ENCODE peak calls at places on chromosomes 2 and 18, in seven cellular contexts. C is A549; J is CD4-positive, CD25-positive, alpha-beta regulatory T cell; O is AG04450; U is lung; E is OCI-LY7; D is Karpas-422. Z is an unnamed sample.

GRCh38 chr2:30915485-30915884 is 108.2 kb upstream of the CAPN13 start:
- DNase-seq in J (peak; percentile 9), D (peak; percentile 72), C (no peak), U (peak; percentile 38), O (no peak), E (peak; percentile 25), Z (no peak)

GRCh38 chr2:71600572-71600971 is 147.2 kb downstream of the DYSF start:
- DNase-seq in E (no peak), J (no peak), O (no peak), D (no peak), U (no peak), C (no peak), Z (no peak)

GRCh38 chr2:60530660-60531276 is 22.7 kb downstream of the BCL11A start:
- DNase-seq in U (peak; percentile 63), O (no peak), E (peak; percentile 45), C (no peak), J (no peak), D (no peak), Z (no peak)

GRCh38 chr18:58117685-58118403 is 73.8 kb downstream of the NEDD4L start:
- DNase-seq in D (no peak), O (peak; percentile 84), J (no peak), U (peak; percentile 79), E (no peak), C (peak; percentile 69), Z (no peak)

GRCh38 chr2:183511154-183511553 is 386.9 kb downstream of the NUP35 start:
- DNase-seq in D (no peak), E (no peak), J (no peak), U (no peak), O (no peak), C (no peak), Z (no peak)

GRCh38 chr2:96832751-96833507 is 10.9 kb downstream of the ANKRD23 start:
- DNase-seq in U (peak; percentile 75), J (no peak), C (peak; percentile 54), O (peak; percentile 11), D (no peak), E (peak; percentile 61), Z (no peak)

GRCh38 chr2:130882991-130883390 is 46.3 kb downstream of the ARHGEF4 start:
- DNase-seq in D (no peak), O (no peak), C (no peak), U (no peak), J (no peak), E (no peak), Z (no peak)

GRCh38 chr2:77484026-77484425 is 38.1 kb downstream of the LRRTM4 start:
- DNase-seq in D (no peak), E (no peak), O (no peak), C (no peak), J (no peak), U (no peak), Z (no peak)

GRCh38 chr2:128317186-128317897 is 1.3 kb downstream of the HS6ST1 start:
- DNase-seq in U (peak; percentile 31), J (peak; percentile 32), C (no peak), O (no peak), D (peak; percentile 85), E (peak; percentile 80), Z (peak; percentile 39)

GRCh38 chr18:7830468-7830867 is 263.4 kb downstream of the PTPRM start:
- DNase-seq in J (peak; percentile 25), D (peak; percentile 77), E (peak; percentile 50), O (no peak), U (no peak), C (no peak), Z (no peak)

GRCh38 chr2:98702127-98702802 is 28.7 kb downstream of the MGAT4A start:
- DNase-seq in D (no peak), U (no peak), C (no peak), J (no peak), E (no peak), O (no peak), Z (no peak)

GRCh38 chr2:53210538-53210937 is 557.1 kb upstream of the CHAC2 start:
- DNase-seq in O (no peak), C (no peak), D (no peak), J (no peak), U (no peak), E (peak; percentile 5), Z (no peak)

DNA sequence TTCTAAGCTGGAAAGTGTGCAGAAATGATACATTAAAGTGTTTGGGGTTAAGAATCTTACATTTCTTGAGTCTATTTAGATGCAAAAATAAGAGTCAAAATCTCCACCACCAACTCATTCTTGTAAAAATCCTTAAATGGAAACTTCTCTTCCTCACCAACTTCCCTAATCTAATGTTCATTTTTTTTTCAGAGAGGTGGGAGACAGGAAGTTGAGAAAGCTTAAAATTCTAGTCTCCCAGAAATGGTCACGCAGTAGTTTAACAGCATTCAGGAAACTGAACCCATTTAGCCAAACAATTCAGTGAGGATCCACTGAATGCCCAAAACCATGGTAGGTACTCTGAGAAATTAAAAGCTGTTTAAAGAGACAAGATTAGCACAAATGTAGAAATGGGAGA is 69.0 kb downstream of the TXNL1 start:
- DNase-seq in D (no peak), C (no peak), E (no peak), U (no peak), J (no peak), O (no peak), Z (no peak)
- H3K27ac ChIP-seq in D (no peak overlapping the region), C (no peak overlapping the region), E (no peak overlapping the region), U (no peak overlapping the region), J (no peak overlapping the region), O (no peak overlapping the region), Z (no peak overlapping the region)

DNA sequence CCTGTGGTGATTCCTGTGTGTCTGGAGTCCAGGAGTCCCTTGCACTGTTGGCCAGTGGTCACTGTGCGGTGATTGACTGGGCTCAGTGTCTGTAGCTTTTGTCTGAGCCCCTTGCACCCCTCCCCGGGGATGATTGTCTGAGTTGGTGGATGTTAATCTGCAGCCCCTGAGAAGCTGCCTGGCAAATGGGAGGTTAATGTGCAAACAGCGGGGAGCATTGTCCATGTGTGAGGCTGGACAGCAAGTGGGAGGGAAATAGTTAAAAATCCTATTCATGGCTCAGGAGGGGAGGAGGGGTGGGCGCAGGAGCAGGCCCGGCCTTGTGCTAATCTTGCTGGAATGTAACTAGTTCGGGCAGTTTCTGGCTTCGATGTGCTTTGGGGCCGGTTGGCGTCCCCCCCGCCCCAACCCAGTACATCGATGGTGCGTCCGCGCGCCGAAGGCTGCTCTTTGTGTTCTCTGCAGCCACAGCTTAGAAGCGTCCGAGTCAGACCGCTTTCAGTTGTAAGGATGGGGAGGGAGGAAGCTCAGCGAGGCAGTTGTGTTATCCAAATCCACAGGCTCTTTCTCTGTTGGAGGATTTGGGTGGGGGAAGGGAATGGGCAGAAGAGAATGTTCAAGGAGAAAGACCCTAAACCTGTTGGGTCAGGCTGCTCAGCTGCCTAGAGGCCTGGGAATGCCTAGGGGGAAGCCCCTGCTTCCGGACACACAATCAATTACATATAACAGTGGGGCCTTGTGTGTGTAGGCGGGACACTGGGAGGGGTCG is 71.8 kb downstream of the TGOLN2 start:
- DNase-seq in J (no peak), D (no peak), U (no peak), C (no peak), O (peak; percentile 54), E (no peak), Z (no peak)
- H3K4me3 ChIP-seq in J (no peak overlapping the region), D (no peak overlapping the region), U (no peak overlapping the region), C (no peak overlapping the region), O (peak overlapping the region; percentile 50), E (no peak overlapping the region), Z (no peak overlapping the region)

GRCh38 chr2:28341208-28341891 is 51.3 kb upstream of the FOSL2 start:
- DNase-seq in C (no peak), O (no peak), U (no peak), D (no peak), E (no peak), J (no peak), Z (no peak)
- H3K27ac ChIP-seq in C (peak overlapping the region; percentile 65), O (no peak overlapping the region), U (no peak overlapping the region), D (no peak overlapping the region), E (no peak overlapping the region), J (no peak overlapping the region), Z (no peak overlapping the region)

DNA sequence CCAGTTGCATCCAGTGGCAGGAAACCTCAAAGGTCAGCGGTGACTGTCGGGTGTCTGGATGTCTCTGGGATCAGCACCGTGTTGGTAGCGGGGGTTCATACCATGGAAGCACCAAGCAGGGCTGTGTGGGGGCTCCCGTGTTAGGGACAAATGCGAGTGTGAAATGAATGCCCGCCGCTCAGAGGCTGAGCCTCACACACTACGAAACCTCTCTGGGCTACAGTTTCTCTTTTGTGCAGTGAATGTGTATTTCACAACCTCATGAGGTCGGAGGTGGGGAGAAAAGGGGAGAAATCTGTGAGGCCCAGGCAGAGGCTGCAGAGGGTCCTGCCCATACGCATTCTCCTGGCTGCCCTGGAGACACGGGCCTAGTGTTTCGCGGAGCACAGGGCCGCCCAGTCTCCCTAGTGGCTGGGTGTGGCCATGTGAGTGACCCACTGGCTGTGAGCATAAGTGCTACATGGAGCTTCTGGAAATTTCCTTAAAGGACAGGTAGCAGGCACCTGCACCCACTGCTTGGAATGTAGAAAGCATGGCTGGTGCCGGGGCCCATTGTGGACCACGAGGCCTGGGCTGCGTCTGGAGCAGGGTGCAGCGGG is 138.0 kb upstream of the GLI2 start:
- DNase-seq in C (no peak), E (no peak), J (no peak), O (no peak), D (no peak), U (no peak), Z (no peak)
- H3K4me3 ChIP-seq in C (no peak overlapping the region), E (no peak overlapping the region), J (no peak overlapping the region), O (no peak overlapping the region), D (no peak overlapping the region), U (no peak overlapping the region), Z (no peak overlapping the region)

GRCh38 chr2:100321181-100321880 is 970 bp downstream of the LONRF2 start:
- DNase-seq in E (no peak), C (peak; percentile 40), U (peak; percentile 34), J (peak; percentile 12), O (no peak), D (no peak), Z (no peak)
- H3K27ac ChIP-seq in E (no peak overlapping the region), C (peak overlapping the region; percentile 94), U (peak overlapping the region; percentile 76), J (no peak overlapping the region), O (no peak overlapping the region), D (no peak overlapping the region), Z (no peak overlapping the region)

GRCh38 chr18:2958819-2959298 is 54.1 kb downstream of the LPIN2 start:
- DNase-seq in O (no peak), C (no peak), D (no peak), U (no peak), E (peak; percentile 41), J (peak; percentile 81), Z (no peak)
- H3K4me3 ChIP-seq in O (no peak overlapping the region), C (no peak overlapping the region), D (no peak overlapping the region), U (no peak overlapping the region), E (peak overlapping the region; percentile 62), J (peak overlapping the region; percentile 68), Z (no peak overlapping the region)

DNA sequence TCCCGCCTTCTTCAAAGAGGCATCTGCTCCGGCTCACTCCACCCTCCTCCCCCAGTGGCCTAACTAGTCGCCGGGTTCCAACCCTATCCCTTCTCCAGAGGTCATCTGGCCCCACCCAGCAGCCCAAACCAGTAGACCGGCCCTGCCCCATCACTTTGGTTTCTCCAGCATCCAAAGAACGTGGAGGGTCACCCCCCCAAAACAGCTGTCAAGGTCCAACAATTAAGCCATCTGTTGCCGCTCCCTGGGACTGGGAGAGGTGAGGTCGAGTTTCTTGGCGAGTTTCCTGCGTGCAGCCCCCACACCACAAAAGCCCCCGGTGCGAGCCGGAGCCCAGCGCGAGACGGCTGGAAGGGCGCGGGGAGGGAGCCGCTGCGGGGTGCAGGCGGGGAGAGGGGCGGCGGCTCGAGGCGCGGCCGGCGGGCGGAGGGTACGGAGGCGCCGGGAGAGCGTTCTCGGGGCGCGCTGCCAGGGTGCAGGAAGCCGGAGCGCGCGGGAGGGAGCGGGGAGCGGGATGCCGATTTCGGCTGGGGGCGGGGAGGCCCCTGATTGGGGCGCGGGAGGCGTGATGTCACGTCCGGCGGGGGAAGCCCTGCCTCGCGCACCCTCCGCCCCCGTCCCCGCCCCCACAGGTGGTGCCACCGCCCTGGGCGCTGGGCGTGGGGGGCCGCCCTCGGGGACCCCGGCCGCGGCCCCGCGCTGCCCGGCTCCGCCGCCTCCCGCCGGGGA is 571 bp upstream of the GPC1 start:
- DNase-seq in J (peak; percentile 82), E (peak; percentile 93), C (peak; percentile 91), O (peak; percentile 76), D (peak; percentile 97), U (peak; percentile 93), Z (peak; percentile 83)
- H3K27ac ChIP-seq in J (no peak overlapping the region), E (no peak overlapping the region), C (peak overlapping the region; percentile 99), O (peak overlapping the region; percentile 93), D (no peak overlapping the region), U (peak overlapping the region; percentile 91), Z (no peak overlapping the region)